ENCODE peak calls at places on chromosomes 16 and 17, in eight cellular contexts. X, Q, Z, L, O, B, K and N are unnamed samples.

GRCh38 chr16:84150926-84151325 is 5.8 kb downstream of the DNAAF1 start:
- DNase-seq in X (no peak), Q (no peak), Z (no peak), L (no peak), O (no peak), B (no peak), K (no peak), N (no peak)

GRCh38 chr16:10866196-10866976 is 10.6 kb upstream of the CIITA start:
- DNase-seq in X (no peak), Q (no peak), Z (no peak), L (no peak), O (peak; percentile 65), B (peak; percentile 64), K (no peak), N (no peak)

GRCh38 chr17:39617446-39618251 is 9.1 kb upstream of the PPP1R1B start:
- DNase-seq in X (no peak), Q (no peak), Z (peak; percentile 75), L (peak; percentile 76), O (no peak), B (peak; percentile 71), K (peak; percentile 13), N (peak; percentile 89)

GRCh38 chr17:5694507-5694906 is 110.2 kb upstream of the NLRP1 start:
- DNase-seq in X (no peak), Q (peak; percentile 80), Z (no peak), L (no peak), O (no peak), B (no peak), K (no peak), N (no peak)

GRCh38 chr17:34163681-34164080 is 91.4 kb upstream of the CCL2 start:
- DNase-seq in X (no peak), Q (peak; percentile 75), Z (no peak), L (peak; percentile 55), O (no peak), B (no peak), K (peak; percentile 16), N (no peak)

GRCh38 chr17:44905006-44906000 is 6.1 kb upstream of the EFTUD2 start:
- DNase-seq in X (no peak), Q (no peak), Z (no peak), L (no peak), O (peak; percentile 49), B (no peak), K (peak; percentile 11), N (no peak)

GRCh38 chr17:9842057-9842758 is 16.5 kb downstream of the GLP2R start:
- DNase-seq in X (no peak), Q (peak; percentile 26), Z (peak; percentile 65), L (peak; percentile 58), O (peak; percentile 87), B (peak; percentile 45), K (peak; percentile 77), N (peak; percentile 44)

GRCh38 chr16:7374614-7375174 is 42.0 kb downstream of the RBFOX1 start:
- DNase-seq in X (no peak), Q (no peak), Z (no peak), L (no peak), O (no peak), B (no peak), K (no peak), N (no peak)

GRCh38 chr17:40179923-40180659 is 2.8 kb downstream of the RAPGEFL1 start:
- DNase-seq in X (no peak), Q (no peak), Z (no peak), L (no peak), O (no peak), B (no peak), K (peak; percentile 70), N (no peak)

GRCh38 chr17:2695243-2695960 is 16.2 kb downstream of the CLUH start:
- DNase-seq in X (no peak), Q (no peak), Z (no peak), L (no peak), O (peak; percentile 58), B (no peak), K (no peak), N (peak; percentile 69)

GRCh38 chr16:76729525-76729924 is 452.3 kb downstream of the CNTNAP4 start:
- DNase-seq in X (no peak), Q (no peak), Z (no peak), L (no peak), O (no peak), B (no peak), K (no peak), N (no peak)

GRCh38 chr16:84487358-84487757 is 17.1 kb downstream of the MEAK7 start:
- DNase-seq in X (no peak), Q (no peak), Z (no peak), L (peak; percentile 45), O (no peak), B (no peak), K (no peak), N (no peak)

GRCh38 chr16:24309222-24309905 is 53.2 kb downstream of the CACNG3 start:
- DNase-seq in X (peak; percentile 36), Q (no peak), Z (no peak), L (peak; percentile 70), O (no peak), B (no peak), K (peak; percentile 39), N (no peak)

GRCh38 chr16:68372806-68373205 is 62.0 kb downstream of the PRMT7 start:
- DNase-seq in X (no peak), Q (no peak), Z (peak; percentile 34), L (no peak), O (no peak), B (no peak), K (no peak), N (peak; percentile 40)

GRCh38 chr16:85416267-85417109 is 196.6 kb upstream of the GSE1 start:
- DNase-seq in X (peak; percentile 58), Q (peak; percentile 82), Z (peak; percentile 89), L (no peak), O (no peak), B (peak; percentile 64), K (peak; percentile 15), N (peak; percentile 78)

GRCh38 chr17:73166731-73167581 is 2.1 kb downstream of the SSTR2 start:
- DNase-seq in X (no peak), Q (no peak), Z (no peak), L (no peak), O (no peak), B (no peak), K (no peak), N (no peak)

GRCh38 chr16:89123001-89123830 is 29.6 kb downstream of the ACSF3 start:
- DNase-seq in X (no peak), Q (no peak), Z (peak; percentile 44), L (no peak), O (no peak), B (peak; percentile 3), K (no peak), N (peak; percentile 61)

GRCh38 chr17:9566067-9566466 is 9.6 kb downstream of the STX8 start:
- DNase-seq in X (no peak), Q (no peak), Z (no peak), L (no peak), O (no peak), B (no peak), K (no peak), N (no peak)

GRCh38 chr17:75485688-75486087 is 29.3 kb downstream of the TMEM94 start:
- DNase-seq in X (no peak), Q (no peak), Z (peak; percentile 50), L (no peak), O (no peak), B (peak; percentile 22), K (no peak), N (peak; percentile 71)

GRCh38 chr17:72717676-72718075 is 374.8 kb downstream of the SLC39A11 start:
- DNase-seq in X (peak; percentile 76), Q (no peak), Z (no peak), L (no peak), O (no peak), B (no peak), K (no peak), N (no peak)

GRCh38 chr17:75937652-75938051 is 3.2 kb downstream of the FBF1 start:
- DNase-seq in X (no peak), Q (no peak), Z (no peak), L (no peak), O (no peak), B (no peak), K (no peak), N (no peak)

GRCh38 chr16:69171325-69172095 is 15.5 kb upstream of the SNTB2 start:
- DNase-seq in X (no peak), Q (no peak), Z (no peak), L (peak; percentile 2), O (no peak), B (no peak), K (peak; percentile 62), N (no peak)

GRCh38 chr17:57211010-57211411 is 45.3 kb upstream of the MSI2 start:
- DNase-seq in X (no peak), Q (no peak), Z (no peak), L (no peak), O (no peak), B (no peak), K (no peak), N (no peak)

GRCh38 chr16:85376292-85377095 is 236.6 kb upstream of the GSE1 start:
- DNase-seq in X (no peak), Q (no peak), Z (peak; percentile 74), L (peak; percentile 83), O (peak; percentile 89), B (peak; percentile 72), K (no peak), N (no peak)

GRCh38 chr17:17661834-17662233 is 19.4 kb upstream of the RAI1 start:
- DNase-seq in X (no peak), Q (no peak), Z (no peak), L (no peak), O (no peak), B (no peak), K (no peak), N (no peak)
- TF ChIP-seq CTCF in X (no peak), Q (peak; percentile 69), Z (no peak), L (no peak), O (no peak), B (no peak), K (no peak), N (no peak)

GRCh38 chr17:20172378-20172775 is 163.2 kb downstream of the SPECC1 start:
- DNase-seq in X (no peak), Q (peak; percentile 53), Z (no peak), L (no peak), O (no peak), B (no peak), K (no peak), N (no peak)
- H3K4me1 ChIP-seq in X (peaks cover 38% of the 10 kb centered on the region), Q (peaks cover 13% of the 10 kb centered on the region), Z (no peaks in the 10 kb centered on the region), L (peaks cover 6% of the 10 kb centered on the region), O (peaks cover 65% of the 10 kb centered on the region), B (no peaks in the 10 kb centered on the region), K (peaks cover 30% of the 10 kb centered on the region), N (no peaks in the 10 kb centered on the region)

GRCh38 chr17:43873091-43873490 is 26.1 kb downstream of the CD300LG start:
- DNase-seq in X (no peak), Q (no peak), Z (no peak), L (no peak), O (no peak), B (no peak), K (no peak), N (no peak)
- TF ChIP-seq CTCF in X (no peak), Q (peak; percentile 49), Z (no peak), L (no peak), O (no peak), B (peak; percentile 26), K (no peak), N (no peak)

GRCh38 chr16:9115277-9115676 is 23.8 kb downstream of the HAPSTR1 start:
- DNase-seq in X (no peak), Q (no peak), Z (no peak), L (no peak), O (no peak), B (no peak), K (peak; percentile 61), N (no peak)
- H3K4me1 ChIP-seq in X (peaks cover 20% of the 10 kb centered on the region), Q (peaks cover 3% of the 10 kb centered on the region), Z (peaks cover 82% of the 10 kb centered on the region), L (peaks cover 17% of the 10 kb centered on the region), O (peaks cover 96% of the 10 kb centered on the region), B (peaks cover 62% of the 10 kb centered on the region), K (peaks cover 19% of the 10 kb centered on the region), N (peaks cover 32% of the 10 kb centered on the region)